ENCODE peak calls at places on chromosomes 12 and 14, in seven cellular contexts. One of them, this sample, is unnamed.

GRCh38 chr12:128817115-128818015 is 6.4 kb downstream of the SLC15A4 start:
- DNase-seq in neuronal stem cell: no peak
- DNase-seq in CD8-positive, alpha-beta T cell: no peak
- DNase-seq in tibial artery: peak; percentile 86
- DNase-seq in pancreas: peak; percentile 61
- DNase-seq in breast epithelium: peak; percentile 53
- DNase-seq in CD8-positive, alpha-beta memory T cell: no peak
- DNase-seq in this sample: no peak

GRCh38 chr12:76449993-76450392 is 101.8 kb upstream of the BBS10 start:
- DNase-seq in pancreas: no peak
- DNase-seq in CD8-positive, alpha-beta T cell: no peak
- DNase-seq in tibial artery: no peak
- DNase-seq in CD8-positive, alpha-beta memory T cell: no peak
- DNase-seq in neuronal stem cell: no peak
- DNase-seq in breast epithelium: no peak
- DNase-seq in this sample: no peak

GRCh38 chr12:47634127-47634526 is 71.7 kb downstream of the RPAP3 start:
- DNase-seq in neuronal stem cell: no peak
- DNase-seq in breast epithelium: no peak
- DNase-seq in CD8-positive, alpha-beta memory T cell: no peak
- DNase-seq in pancreas: no peak
- DNase-seq in tibial artery: no peak
- DNase-seq in CD8-positive, alpha-beta T cell: no peak
- DNase-seq in this sample: no peak

GRCh38 chr14:75323571-75323970 is 44.9 kb downstream of the FOS start:
- DNase-seq in tibial artery: no peak
- DNase-seq in neuronal stem cell: no peak
- DNase-seq in breast epithelium: no peak
- DNase-seq in CD8-positive, alpha-beta memory T cell: no peak
- DNase-seq in pancreas: no peak
- DNase-seq in CD8-positive, alpha-beta T cell: no peak
- DNase-seq in this sample: no peak

GRCh38 chr12:1927051-1927680 is 8.7 kb upstream of the CACNA2D4 start:
- DNase-seq in CD8-positive, alpha-beta memory T cell: no peak
- DNase-seq in CD8-positive, alpha-beta T cell: no peak
- DNase-seq in breast epithelium: no peak
- DNase-seq in tibial artery: no peak
- DNase-seq in pancreas: no peak
- DNase-seq in neuronal stem cell: no peak
- DNase-seq in this sample: no peak

GRCh38 chr12:117738233-117738632 is 230.6 kb downstream of the KSR2 start:
- DNase-seq in neuronal stem cell: no peak
- DNase-seq in CD8-positive, alpha-beta memory T cell: no peak
- DNase-seq in breast epithelium: no peak
- DNase-seq in CD8-positive, alpha-beta T cell: no peak
- DNase-seq in pancreas: no peak
- DNase-seq in tibial artery: no peak
- DNase-seq in this sample: no peak

GRCh38 chr14:67607646-67608045 is 7.6 kb upstream of the PIGH start:
- DNase-seq in CD8-positive, alpha-beta T cell: no peak
- DNase-seq in pancreas: no peak
- DNase-seq in breast epithelium: no peak
- DNase-seq in tibial artery: no peak
- DNase-seq in neuronal stem cell: no peak
- DNase-seq in CD8-positive, alpha-beta memory T cell: no peak
- DNase-seq in this sample: no peak

GRCh38 chr14:22471545-22472121 is 117.4 kb downstream of the DAD1 start:
- DNase-seq in tibial artery: no peak
- DNase-seq in breast epithelium: no peak
- DNase-seq in CD8-positive, alpha-beta memory T cell: no peak
- DNase-seq in CD8-positive, alpha-beta T cell: no peak
- DNase-seq in neuronal stem cell: peak; percentile 32
- DNase-seq in pancreas: peak; percentile 34
- DNase-seq in this sample: peak; percentile 31

GRCh38 chr14:89303452-89304435 is 113.3 kb downstream of the FOXN3 start:
- DNase-seq in tibial artery: peak; percentile 87
- DNase-seq in CD8-positive, alpha-beta T cell: no peak
- DNase-seq in CD8-positive, alpha-beta memory T cell: no peak
- DNase-seq in pancreas: peak; percentile 43
- DNase-seq in neuronal stem cell: no peak
- DNase-seq in breast epithelium: peak; percentile 18
- DNase-seq in this sample: no peak

GRCh38 chr14:80186301-80186800 is 25.0 kb downstream of the DIO2 start:
- DNase-seq in CD8-positive, alpha-beta memory T cell: no peak
- DNase-seq in neuronal stem cell: no peak
- DNase-seq in pancreas: no peak
- DNase-seq in CD8-positive, alpha-beta T cell: no peak
- DNase-seq in breast epithelium: no peak
- DNase-seq in tibial artery: no peak
- DNase-seq in this sample: no peak

GRCh38 chr12:52582971-52583456 is 9.4 kb upstream of the KRT74 start:
- DNase-seq in neuronal stem cell: peak; percentile 71
- DNase-seq in pancreas: peak; percentile 28
- DNase-seq in CD8-positive, alpha-beta memory T cell: peak; percentile 54
- DNase-seq in CD8-positive, alpha-beta T cell: peak; percentile 48
- DNase-seq in breast epithelium: peak; percentile 75
- DNase-seq in tibial artery: peak; percentile 63
- DNase-seq in this sample: peak; percentile 41

GRCh38 chr14:99382071-99382640 is 98.5 kb downstream of the SETD3 start:
- DNase-seq in neuronal stem cell: no peak
- DNase-seq in CD8-positive, alpha-beta T cell: no peak
- DNase-seq in CD8-positive, alpha-beta memory T cell: no peak
- DNase-seq in breast epithelium: no peak
- DNase-seq in tibial artery: no peak
- DNase-seq in pancreas: no peak
- DNase-seq in this sample: no peak

GRCh38 chr14:62739647-62740046 is 305.6 kb downstream of the KCNH5 start:
- DNase-seq in tibial artery: no peak
- DNase-seq in pancreas: no peak
- DNase-seq in CD8-positive, alpha-beta memory T cell: no peak
- DNase-seq in breast epithelium: no peak
- DNase-seq in neuronal stem cell: no peak
- DNase-seq in CD8-positive, alpha-beta T cell: no peak
- DNase-seq in this sample: no peak

GRCh38 chr14:105891631-105892452 is 365.5 kb downstream of the TMEM121 start:
- DNase-seq in CD8-positive, alpha-beta memory T cell: no peak
- DNase-seq in tibial artery: peak; percentile 52
- DNase-seq in pancreas: no peak
- DNase-seq in neuronal stem cell: no peak
- DNase-seq in breast epithelium: no peak
- DNase-seq in CD8-positive, alpha-beta T cell: no peak
- DNase-seq in this sample: no peak

GRCh38 chr12:93979189-93979588 is 169.2 kb upstream of the PLXNC1 start:
- DNase-seq in CD8-positive, alpha-beta memory T cell: no peak
- DNase-seq in tibial artery: no peak
- DNase-seq in neuronal stem cell: no peak
- DNase-seq in breast epithelium: no peak
- DNase-seq in CD8-positive, alpha-beta T cell: no peak
- DNase-seq in pancreas: no peak
- DNase-seq in this sample: peak; percentile 18

DNA sequence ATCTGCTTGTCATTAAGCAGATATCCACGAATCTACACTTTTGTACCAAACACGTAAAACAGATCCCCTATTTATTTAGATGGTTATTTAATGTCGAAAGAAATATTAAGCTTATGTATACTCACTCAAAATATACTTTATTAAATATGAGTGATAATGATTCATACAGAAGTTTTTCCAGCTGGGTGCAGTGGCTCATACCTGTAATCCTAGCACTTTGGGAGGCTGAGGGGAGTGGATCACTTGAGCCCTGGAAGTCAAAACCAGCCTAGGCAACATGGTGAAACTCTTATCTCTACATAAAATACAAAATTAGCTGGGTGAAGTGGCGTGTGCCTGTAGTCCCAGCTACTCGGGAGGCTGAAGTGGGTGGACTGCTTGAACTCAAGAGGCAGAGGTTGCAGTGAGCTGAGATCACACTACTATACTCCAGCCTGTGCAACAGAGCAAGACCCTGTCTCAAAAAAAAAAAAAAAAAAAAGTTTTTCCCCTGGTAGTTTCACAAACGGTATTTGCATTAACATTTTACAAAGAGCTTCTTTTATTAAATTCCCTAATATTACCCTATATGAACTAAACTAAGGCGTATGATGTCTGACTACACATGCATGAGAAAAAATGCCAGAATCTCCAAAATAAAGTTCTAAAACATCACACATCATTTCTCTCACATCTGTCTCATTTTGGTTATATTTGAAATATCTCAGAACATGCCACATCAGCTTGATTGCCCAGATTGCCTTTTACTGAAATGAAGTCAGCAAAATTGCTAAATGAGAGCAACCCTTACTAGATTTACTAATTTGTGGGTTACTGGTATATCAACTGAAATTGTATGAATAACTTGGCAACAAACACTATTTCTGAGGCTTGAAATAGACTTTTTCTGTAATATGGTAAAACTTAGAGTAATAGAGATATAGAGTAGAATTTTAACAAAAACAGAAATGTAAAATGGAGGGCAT is 74.9 kb downstream of the PAWR start:
- DNase-seq in breast epithelium: no peak
- DNase-seq in neuronal stem cell: no peak
- DNase-seq in CD8-positive, alpha-beta memory T cell: no peak
- DNase-seq in tibial artery: no peak
- DNase-seq in CD8-positive, alpha-beta T cell: no peak
- DNase-seq in pancreas: no peak
- DNase-seq in this sample: no peak
- H3K27ac ChIP-seq in breast epithelium: no peak overlapping the region
- H3K27ac ChIP-seq in neuronal stem cell: no peak overlapping the region
- H3K27ac ChIP-seq in CD8-positive, alpha-beta memory T cell: no peak overlapping the region
- H3K27ac ChIP-seq in tibial artery: no peak overlapping the region
- H3K27ac ChIP-seq in CD8-positive, alpha-beta T cell: no peak overlapping the region
- H3K27ac ChIP-seq in pancreas: no peak overlapping the region
- H3K27ac ChIP-seq in this sample: no peak overlapping the region

DNA sequence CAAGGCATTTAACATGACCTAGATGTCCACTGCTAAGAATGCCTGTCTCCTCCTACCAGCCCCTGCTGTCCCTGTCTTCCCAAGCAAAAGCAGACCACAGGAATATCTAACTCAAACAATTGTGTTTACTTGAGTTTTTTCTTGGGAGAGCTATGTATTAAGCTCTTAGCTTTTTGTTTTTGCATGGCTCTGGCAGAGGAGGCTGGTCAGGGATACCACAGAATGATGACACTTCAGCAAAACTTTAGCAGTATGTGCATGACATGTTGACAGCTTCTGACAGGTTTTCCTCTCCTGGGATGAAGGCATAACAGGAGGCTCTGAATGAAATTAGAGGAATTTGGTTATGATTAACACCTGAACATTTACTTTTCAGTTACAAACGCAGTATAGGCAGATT is 6.9 kb downstream of the TMBIM6 start:
- DNase-seq in tibial artery: no peak
- DNase-seq in pancreas: no peak
- DNase-seq in neuronal stem cell: no peak
- DNase-seq in breast epithelium: no peak
- DNase-seq in CD8-positive, alpha-beta memory T cell: no peak
- DNase-seq in CD8-positive, alpha-beta T cell: no peak
- DNase-seq in this sample: no peak
- H3K4me1 ChIP-seq in tibial artery: peaks cover 82% of the 10 kb centered on the region
- H3K4me1 ChIP-seq in pancreas: peaks cover 48% of the 10 kb centered on the region
- H3K4me1 ChIP-seq in neuronal stem cell: peaks cover 2% of the 10 kb centered on the region
- H3K4me1 ChIP-seq in breast epithelium: peaks cover 24% of the 10 kb centered on the region
- H3K4me1 ChIP-seq in CD8-positive, alpha-beta memory T cell: peaks cover 80% of the 10 kb centered on the region
- H3K4me1 ChIP-seq in CD8-positive, alpha-beta T cell: peaks cover 70% of the 10 kb centered on the region
- H3K4me1 ChIP-seq in this sample: no peaks in the 10 kb centered on the region

GRCh38 chr14:91350813-91351507 is 66.7 kb downstream of the CCDC88C start:
- DNase-seq in CD8-positive, alpha-beta memory T cell: peak; percentile 79
- DNase-seq in CD8-positive, alpha-beta T cell: no peak
- DNase-seq in tibial artery: no peak
- DNase-seq in breast epithelium: no peak
- DNase-seq in pancreas: no peak
- DNase-seq in neuronal stem cell: no peak
- DNase-seq in this sample: no peak

GRCh38 chr14:91348861-91349465 is 68.7 kb downstream of the CCDC88C start:
- DNase-seq in CD8-positive, alpha-beta T cell: no peak
- DNase-seq in neuronal stem cell: no peak
- DNase-seq in CD8-positive, alpha-beta memory T cell: no peak
- DNase-seq in pancreas: no peak
- DNase-seq in tibial artery: no peak
- DNase-seq in breast epithelium: no peak
- DNase-seq in this sample: no peak

GRCh38 chr14:91349481-91350074 is 68.0 kb downstream of the CCDC88C start:
- DNase-seq in CD8-positive, alpha-beta memory T cell: peak; percentile 70
- DNase-seq in breast epithelium: no peak
- DNase-seq in tibial artery: no peak
- DNase-seq in CD8-positive, alpha-beta T cell: no peak
- DNase-seq in neuronal stem cell: no peak
- DNase-seq in pancreas: no peak
- DNase-seq in this sample: no peak

GRCh38 chr14:91351508-91351853 is 66.1 kb downstream of the CCDC88C start:
- DNase-seq in tibial artery: no peak
- DNase-seq in CD8-positive, alpha-beta memory T cell: no peak
- DNase-seq in breast epithelium: no peak
- DNase-seq in CD8-positive, alpha-beta T cell: no peak
- DNase-seq in neuronal stem cell: no peak
- DNase-seq in pancreas: no peak
- DNase-seq in this sample: no peak

GRCh38 chr14:91350483-91350812 is 67.2 kb downstream of the CCDC88C start:
- DNase-seq in neuronal stem cell: no peak
- DNase-seq in CD8-positive, alpha-beta memory T cell: no peak
- DNase-seq in tibial artery: no peak
- DNase-seq in breast epithelium: no peak
- DNase-seq in pancreas: no peak
- DNase-seq in CD8-positive, alpha-beta T cell: no peak
- DNase-seq in this sample: no peak
- H3K27ac ChIP-seq in neuronal stem cell: no peak overlapping the region
- H3K27ac ChIP-seq in CD8-positive, alpha-beta memory T cell: peak overlapping the region; percentile 66
- H3K27ac ChIP-seq in tibial artery: no peak overlapping the region
- H3K27ac ChIP-seq in breast epithelium: no peak overlapping the region
- H3K27ac ChIP-seq in pancreas: no peak overlapping the region
- H3K27ac ChIP-seq in CD8-positive, alpha-beta T cell: peak overlapping the region; percentile 45
- H3K27ac ChIP-seq in this sample: no peak overlapping the region

DNA sequence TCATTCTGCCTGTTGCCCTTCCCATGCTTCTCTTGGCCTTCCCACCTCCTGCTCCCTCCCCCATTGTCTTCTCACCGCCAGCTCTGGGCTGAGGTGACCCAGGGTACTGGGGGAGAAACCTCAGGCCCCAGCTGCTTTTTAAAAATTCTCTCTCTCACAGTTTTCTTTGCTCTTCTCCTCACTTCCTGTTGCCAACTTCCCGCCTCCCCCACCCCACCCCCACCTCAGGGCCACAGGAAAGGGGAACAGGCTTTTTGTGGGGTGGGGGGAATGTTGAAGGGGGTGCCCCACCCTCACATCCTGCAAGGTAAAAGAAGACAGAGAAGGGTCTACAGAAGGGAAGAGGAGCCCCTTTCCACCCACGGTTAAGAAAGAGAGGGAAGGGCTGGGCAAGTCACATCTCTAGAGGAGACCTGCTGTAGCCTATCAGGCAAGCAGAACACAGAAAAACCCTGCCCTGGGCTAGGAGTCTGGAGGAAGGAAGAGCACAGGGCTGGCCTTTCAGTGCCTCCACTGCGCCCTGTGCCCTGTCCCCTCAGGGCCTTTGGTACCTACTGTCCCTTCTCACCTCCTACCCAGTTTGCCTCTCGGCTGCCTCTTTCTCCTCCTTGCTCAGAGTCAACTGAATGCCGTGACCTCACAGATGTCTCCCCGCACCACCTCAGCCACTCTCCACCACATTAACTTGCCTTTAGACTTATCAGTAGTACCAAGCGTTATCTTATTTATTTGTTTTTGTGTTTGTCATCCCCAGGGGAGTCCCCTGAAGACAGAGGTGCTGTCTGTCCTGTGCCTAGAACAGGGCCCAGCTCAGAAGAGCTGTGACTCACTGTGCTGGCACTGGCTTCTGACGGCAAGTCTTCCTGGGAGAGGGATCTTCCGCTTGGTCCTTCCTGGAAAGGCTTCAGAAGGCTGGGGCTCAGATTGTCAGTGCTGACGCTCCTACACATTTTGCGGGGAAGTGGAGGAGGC is 1.7 kb downstream of the ARHGAP9 start:
- DNase-seq in pancreas: no peak
- DNase-seq in tibial artery: no peak
- DNase-seq in breast epithelium: no peak
- DNase-seq in CD8-positive, alpha-beta memory T cell: peak; percentile 60
- DNase-seq in CD8-positive, alpha-beta T cell: no peak
- DNase-seq in neuronal stem cell: no peak
- DNase-seq in this sample: no peak
- H3K4me1 ChIP-seq in pancreas: peaks cover 3% of the 10 kb centered on the region
- H3K4me1 ChIP-seq in tibial artery: peaks cover 19% of the 10 kb centered on the region
- H3K4me1 ChIP-seq in breast epithelium: peaks cover 15% of the 10 kb centered on the region
- H3K4me1 ChIP-seq in CD8-positive, alpha-beta memory T cell: peaks cover 74% of the 10 kb centered on the region
- H3K4me1 ChIP-seq in CD8-positive, alpha-beta T cell: peaks cover 68% of the 10 kb centered on the region
- H3K4me1 ChIP-seq in neuronal stem cell: peaks cover 5% of the 10 kb centered on the region
- H3K4me1 ChIP-seq in this sample: peaks cover 2% of the 10 kb centered on the region

This sample was measured in iPS DF 6.9.